ENCODE peak calls at places on chromosomes 5 and 9, in six cellular contexts. One of them, this sample, is unnamed.

GRCh38 chr5:150672884-150673275 is 11.8 kb downstream of the MYOZ3 start:
- DNase-seq in GM23338: no peak
- DNase-seq in stomach: no peak
- DNase-seq in H1: no peak
- DNase-seq in HCT116: no peak
- DNase-seq in prostate gland: no peak
- DNase-seq in this sample: no peak

GRCh38 chr5:124662261-124662781 is 84.1 kb downstream of the ZNF608 start:
- DNase-seq in HCT116: peak; percentile 70
- DNase-seq in stomach: no peak
- DNase-seq in prostate gland: no peak
- DNase-seq in GM23338: peak; percentile 45
- DNase-seq in H1: no peak
- DNase-seq in this sample: no peak

GRCh38 chr9:111952559-111952958 is 55.9 kb downstream of the UGCG start:
- DNase-seq in GM23338: no peak
- DNase-seq in prostate gland: no peak
- DNase-seq in HCT116: no peak
- DNase-seq in H1: no peak
- DNase-seq in stomach: no peak
- DNase-seq in this sample: no peak

GRCh38 chr9:109440797-109441287 is 57.3 kb downstream of the PTPN3 start:
- DNase-seq in prostate gland: peak; percentile 41
- DNase-seq in GM23338: peak; percentile 95
- DNase-seq in stomach: peak; percentile 53
- DNase-seq in HCT116: peak; percentile 67
- DNase-seq in H1: no peak
- DNase-seq in this sample: peak; percentile 75

GRCh38 chr5:174074369-174074768 is 28.9 kb downstream of the NSG2 start:
- DNase-seq in stomach: no peak
- DNase-seq in GM23338: no peak
- DNase-seq in prostate gland: no peak
- DNase-seq in HCT116: no peak
- DNase-seq in H1: no peak
- DNase-seq in this sample: no peak

GRCh38 chr9:27033815-27034403 is 28.4 kb upstream of the LRRC19 start:
- DNase-seq in GM23338: peak; percentile 70
- DNase-seq in H1: peak; percentile 3
- DNase-seq in HCT116: peak; percentile 18
- DNase-seq in prostate gland: peak; percentile 39
- DNase-seq in stomach: peak; percentile 59
- DNase-seq in this sample: peak; percentile 39

GRCh38 chr9:121283856-121284732 is 16.1 kb downstream of the GSN start:
- DNase-seq in HCT116: no peak
- DNase-seq in prostate gland: no peak
- DNase-seq in H1: no peak
- DNase-seq in GM23338: no peak
- DNase-seq in stomach: no peak
- DNase-seq in this sample: no peak

GRCh38 chr9:73775757-73776156 is 624.1 kb downstream of the ANXA1 start:
- DNase-seq in GM23338: no peak
- DNase-seq in HCT116: no peak
- DNase-seq in stomach: no peak
- DNase-seq in prostate gland: no peak
- DNase-seq in H1: no peak
- DNase-seq in this sample: no peak

GRCh38 chr5:127076730-127077129 is 3.4 kb upstream of the C5orf63 start:
- DNase-seq in prostate gland: no peak
- DNase-seq in stomach: no peak
- DNase-seq in H1: no peak
- DNase-seq in HCT116: no peak
- DNase-seq in GM23338: peak; percentile 39
- DNase-seq in this sample: no peak

GRCh38 chr5:178210073-178210526 is 5.8 kb downstream of the HNRNPAB start:
- DNase-seq in prostate gland: no peak
- DNase-seq in GM23338: peak; percentile 38
- DNase-seq in H1: no peak
- DNase-seq in stomach: no peak
- DNase-seq in HCT116: no peak
- DNase-seq in this sample: no peak

GRCh38 chr9:89422151-89422918 is 75.6 kb downstream of the SEMA4D start:
- DNase-seq in stomach: no peak
- DNase-seq in H1: no peak
- DNase-seq in prostate gland: no peak
- DNase-seq in HCT116: no peak
- DNase-seq in GM23338: no peak
- DNase-seq in this sample: no peak

GRCh38 chr5:96687812-96688453 is 25.8 kb downstream of the CAST start:
- DNase-seq in stomach: no peak
- DNase-seq in prostate gland: no peak
- DNase-seq in H1: no peak
- DNase-seq in GM23338: peak; percentile 56
- DNase-seq in HCT116: peak; percentile 39
- DNase-seq in this sample: peak; percentile 8

GRCh38 chr5:79535477-79536192 is 21.7 kb upstream of the HOMER1 start:
- DNase-seq in stomach: no peak
- DNase-seq in GM23338: no peak
- DNase-seq in prostate gland: no peak
- DNase-seq in H1: no peak
- DNase-seq in HCT116: no peak
- DNase-seq in this sample: no peak

GRCh38 chr5:17190242-17190778 is 27.1 kb upstream of the BASP1 start:
- DNase-seq in H1: no peak
- DNase-seq in stomach: no peak
- DNase-seq in HCT116: peak; percentile 46
- DNase-seq in GM23338: peak; percentile 80
- DNase-seq in prostate gland: peak; percentile 17
- DNase-seq in this sample: peak; percentile 89

GRCh38 chr9:7394007-7394774 is 405.4 kb downstream of the DMAC1 start:
- DNase-seq in prostate gland: no peak
- DNase-seq in HCT116: no peak
- DNase-seq in GM23338: peak; percentile 58
- DNase-seq in stomach: no peak
- DNase-seq in H1: no peak
- DNase-seq in this sample: no peak

GRCh38 chr9:113187935-113188595 is 33.0 kb downstream of the FKBP15 start:
- DNase-seq in GM23338: no peak
- DNase-seq in stomach: no peak
- DNase-seq in prostate gland: no peak
- DNase-seq in H1: no peak
- DNase-seq in HCT116: peak; percentile 6
- DNase-seq in this sample: no peak
- TF ChIP-seq POLR2AphosphoS5 in GM23338: no peak
- TF ChIP-seq POLR2AphosphoS5 in stomach: peak; percentile 42
- TF ChIP-seq POLR2AphosphoS5 in prostate gland: no peak
- TF ChIP-seq POLR2AphosphoS5 in H1: no peak
- TF ChIP-seq POLR2AphosphoS5 in HCT116: no peak
- TF ChIP-seq POLR2AphosphoS5 in this sample: no peak

GRCh38 chr9:128053560-128053959 is 13.6 kb downstream of the NAIF1 start:
- DNase-seq in GM23338: no peak
- DNase-seq in stomach: no peak
- DNase-seq in prostate gland: no peak
- DNase-seq in H1: no peak
- DNase-seq in HCT116: no peak
- DNase-seq in this sample: no peak

GRCh38 chr9:128055222-128056040 is 11.7 kb downstream of the NAIF1 start:
- DNase-seq in prostate gland: peak; percentile 63
- DNase-seq in H1: no peak
- DNase-seq in GM23338: peak; percentile 46
- DNase-seq in stomach: peak; percentile 73
- DNase-seq in HCT116: no peak
- DNase-seq in this sample: no peak

GRCh38 chr9:128054090-128054489 is 13.0 kb downstream of the NAIF1 start:
- DNase-seq in H1: no peak
- DNase-seq in HCT116: no peak
- DNase-seq in GM23338: no peak
- DNase-seq in prostate gland: no peak
- DNase-seq in stomach: no peak
- DNase-seq in this sample: no peak

GRCh38 chr9:128049788-128050187 is 17.3 kb downstream of the NAIF1 start:
- DNase-seq in H1: no peak
- DNase-seq in HCT116: no peak
- DNase-seq in stomach: no peak
- DNase-seq in prostate gland: no peak
- DNase-seq in GM23338: no peak
- DNase-seq in this sample: no peak

DNA sequence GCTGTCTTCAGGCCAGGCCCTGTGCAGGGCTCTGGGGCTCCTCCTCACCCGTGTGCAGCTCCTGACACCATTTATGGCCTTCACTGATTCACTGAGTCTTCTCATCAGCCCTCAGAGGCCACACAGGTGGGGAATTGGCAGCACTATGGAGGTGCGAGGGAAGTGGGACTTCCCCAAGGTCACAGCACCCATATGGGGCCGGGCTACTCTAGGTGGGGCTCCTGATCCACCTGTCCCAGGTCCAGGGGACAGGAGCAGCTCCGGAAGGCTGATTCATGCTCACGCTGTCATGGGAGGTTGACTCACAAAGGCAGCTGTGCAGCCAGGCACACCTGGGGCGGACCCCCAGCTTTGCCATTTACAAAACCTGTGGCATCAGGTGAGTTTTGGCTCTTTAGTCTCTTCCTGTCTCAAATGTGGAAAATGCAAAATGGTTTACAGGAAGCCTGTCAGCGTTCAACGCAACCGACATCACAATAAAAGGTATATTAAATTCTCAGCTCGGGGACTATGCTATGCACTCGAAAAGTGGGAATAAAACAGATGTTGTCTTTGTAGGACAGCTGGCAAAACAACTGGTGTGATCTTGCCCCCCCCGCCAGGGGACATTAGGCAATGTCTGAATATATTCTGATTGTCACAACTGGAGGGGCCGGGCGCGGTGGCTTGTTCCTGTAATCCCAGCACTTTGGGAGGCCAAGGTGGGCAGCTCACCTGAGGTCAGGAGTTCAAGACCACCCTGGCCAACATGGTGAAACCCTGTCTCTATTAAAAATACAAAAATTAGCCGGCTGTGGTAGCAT is 15.0 kb downstream of the NAIF1 start:
- DNase-seq in prostate gland: no peak
- DNase-seq in HCT116: peak; percentile 77
- DNase-seq in H1: no peak
- DNase-seq in stomach: peak; percentile 50
- DNase-seq in GM23338: no peak
- DNase-seq in this sample: no peak
- TF ChIP-seq POLR2AphosphoS5 in prostate gland: no peak
- TF ChIP-seq POLR2AphosphoS5 in HCT116: peak; percentile 70
- TF ChIP-seq POLR2AphosphoS5 in H1: no peak
- TF ChIP-seq POLR2AphosphoS5 in stomach: no peak
- TF ChIP-seq POLR2AphosphoS5 in GM23338: no peak
- TF ChIP-seq POLR2AphosphoS5 in this sample: no peak

GRCh38 chr5:132831095-132831860 is 831 bp upstream of the SHROOM1 start:
- DNase-seq in GM23338: no peak
- DNase-seq in HCT116: no peak
- DNase-seq in prostate gland: no peak
- DNase-seq in H1: no peak
- DNase-seq in stomach: no peak
- DNase-seq in this sample: no peak

GRCh38 chr5:132830436-132831094 is at the start of gene SHROOM1:
- DNase-seq in H1: no peak
- DNase-seq in HCT116: peak; percentile 44
- DNase-seq in stomach: peak; percentile 80
- DNase-seq in prostate gland: peak; percentile 54
- DNase-seq in GM23338: peak; percentile 86
- DNase-seq in this sample: no peak

GRCh38 chr5:132827943-132828673 is 2.3 kb downstream of the SHROOM1 start:
- DNase-seq in stomach: no peak
- DNase-seq in H1: no peak
- DNase-seq in HCT116: no peak
- DNase-seq in GM23338: no peak
- DNase-seq in prostate gland: no peak
- DNase-seq in this sample: no peak

GRCh38 chr5:132828846-132829494 is 1.5 kb downstream of the SHROOM1 start:
- DNase-seq in prostate gland: no peak
- DNase-seq in H1: no peak
- DNase-seq in stomach: peak; percentile 51
- DNase-seq in HCT116: no peak
- DNase-seq in GM23338: no peak
- DNase-seq in this sample: no peak

DNA sequence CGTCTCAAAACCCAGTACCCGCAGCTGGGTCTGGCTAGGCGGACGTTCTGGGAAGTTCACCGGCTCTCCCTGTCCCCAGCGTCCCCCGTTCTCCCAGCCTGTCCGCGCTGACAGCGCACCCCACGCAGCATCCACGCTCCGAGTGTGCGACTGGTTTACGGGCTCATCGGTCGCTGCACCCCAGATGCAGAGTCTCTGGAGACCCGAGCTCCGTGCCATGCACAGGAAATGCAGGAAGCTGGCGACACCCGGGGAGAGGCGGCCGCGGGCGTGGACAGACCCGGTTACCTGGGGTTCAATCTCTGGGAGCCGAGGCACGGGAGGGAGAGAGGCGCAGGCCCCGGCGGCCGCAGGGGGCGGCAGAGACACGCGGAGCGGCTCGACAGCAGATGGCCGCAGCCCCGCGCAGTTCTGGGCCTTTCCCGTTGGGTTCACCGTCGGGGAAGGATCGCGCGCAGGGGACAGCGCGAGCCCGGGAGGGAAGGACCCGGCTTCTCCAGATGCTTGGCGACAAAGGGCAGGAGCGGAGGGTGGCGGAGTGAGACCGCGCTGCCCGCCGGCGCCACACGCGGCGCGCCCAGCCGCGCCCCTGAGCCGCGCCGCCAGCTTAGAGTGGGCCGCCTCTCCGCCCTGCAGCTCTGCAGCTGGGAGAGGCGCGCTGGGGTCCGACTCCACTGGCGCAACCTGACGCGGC is 558 bp downstream of the SHROOM1 start:
- DNase-seq in prostate gland: peak; percentile 82
- DNase-seq in GM23338: peak; percentile 85
- DNase-seq in H1: no peak
- DNase-seq in stomach: peak; percentile 87
- DNase-seq in HCT116: peak; percentile 38
- DNase-seq in this sample: no peak
- TF ChIP-seq POLR2AphosphoS5 in prostate gland: peak; percentile 34
- TF ChIP-seq POLR2AphosphoS5 in GM23338: no peak
- TF ChIP-seq POLR2AphosphoS5 in H1: no peak
- TF ChIP-seq POLR2AphosphoS5 in stomach: peak; percentile 46
- TF ChIP-seq POLR2AphosphoS5 in HCT116: no peak
- TF ChIP-seq POLR2AphosphoS5 in this sample: no peak

DNA sequence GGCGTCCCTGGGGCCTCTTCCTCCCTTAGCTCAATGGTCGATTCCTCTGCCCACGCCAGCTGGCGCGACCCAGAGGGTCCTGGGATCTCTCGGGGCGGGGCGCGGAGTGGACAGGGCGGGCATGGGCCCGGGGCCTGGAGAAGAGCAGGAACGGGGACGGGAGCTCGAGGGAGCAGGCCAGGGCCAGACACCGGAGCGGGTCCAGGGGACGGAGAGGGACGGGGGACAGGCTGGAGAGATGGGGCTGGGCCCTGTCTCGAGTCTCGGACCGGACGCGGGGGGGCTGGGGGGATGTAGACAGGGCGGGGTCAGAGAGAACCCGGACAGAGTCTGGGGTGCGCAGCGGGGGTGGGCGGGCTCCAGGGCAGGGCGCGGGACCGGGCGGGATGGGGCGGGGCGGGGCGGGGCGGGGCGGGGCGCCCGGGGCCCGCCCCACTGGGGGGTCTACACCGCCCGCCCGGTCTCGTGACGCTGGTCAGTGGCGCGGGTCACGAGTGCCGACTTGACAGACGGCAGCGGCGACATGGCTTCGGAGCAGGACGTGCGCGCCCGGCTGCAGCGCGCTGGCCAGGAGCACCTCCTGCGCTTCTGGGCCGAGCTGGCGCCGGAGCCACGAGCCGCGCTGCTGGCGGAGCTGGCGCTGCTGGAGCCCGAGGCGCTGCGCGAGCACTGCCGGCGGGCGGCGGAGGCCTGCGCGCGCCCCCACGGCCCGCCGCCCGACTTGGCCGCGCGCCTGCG is at the start of gene UAP1L1:
- DNase-seq in H1: no peak
- DNase-seq in GM23338: peak; percentile 74
- DNase-seq in HCT116: no peak
- DNase-seq in stomach: peak; percentile 78
- DNase-seq in prostate gland: peak; percentile 78
- DNase-seq in this sample: no peak
- TF ChIP-seq POLR2AphosphoS5 in H1: no peak
- TF ChIP-seq POLR2AphosphoS5 in GM23338: peak; percentile 50
- TF ChIP-seq POLR2AphosphoS5 in HCT116: peak; percentile 65
- TF ChIP-seq POLR2AphosphoS5 in stomach: peak; percentile 62
- TF ChIP-seq POLR2AphosphoS5 in prostate gland: peak; percentile 53
- TF ChIP-seq POLR2AphosphoS5 in this sample: peak; percentile 35